ENCODE peak calls at places on chromosomes 6 and 20, in seven cellular contexts. M is psoas muscle; Z is aorta; L is fibroblast of pulmonary artery; W is brain microvascular endothelial cell; R is upper lobe of right lung; B is CD8-positive, alpha-beta T cell. O is an unnamed sample.

GRCh38 chr6:27839303-27840081 is 72.7 kb downstream of the OR2B2 start:
- DNase-seq in M (peak), Z (peak), L (peak), W (peak), R (no peak), B (peak), O (no peak)

GRCh38 chr20:63740501-63741353 is 1.2 kb downstream of the SLC2A4RG start:
- DNase-seq in M (peak), Z (peak), L (peak), W (peak), R (peak), B (peak), O (peak)

GRCh38 chr20:39524371-39524911 is 562.3 kb downstream of the DHX35 start:
- DNase-seq in M (no peak), Z (no peak), L (no peak), W (no peak), R (no peak), B (no peak), O (no peak)

GRCh38 chr6:15751721-15752350 is 89.0 kb upstream of the DTNBP1 start:
- DNase-seq in M (no peak), Z (no peak), L (no peak), W (no peak), R (no peak), B (no peak), O (no peak)

GRCh38 chr6:53717571-53717970 is 52.0 kb upstream of the KLHL31 start:
- DNase-seq in M (no peak), Z (no peak), L (no peak), W (no peak), R (no peak), B (no peak), O (no peak)

GRCh38 chr6:62441182-62441581 is 155.2 kb upstream of the KHDRBS2 start:
- DNase-seq in M (no peak), Z (no peak), L (no peak), W (no peak), R (no peak), B (no peak), O (no peak)

GRCh38 chr6:10190042-10190441 is 224.8 kb downstream of the TFAP2A start:
- DNase-seq in M (no peak), Z (no peak), L (no peak), W (no peak), R (no peak), B (no peak), O (no peak)

GRCh38 chr20:43699941-43700565 is 26.7 kb downstream of the GTSF1L start:
- DNase-seq in M (no peak), Z (no peak), L (no peak), W (no peak), R (no peak), B (no peak), O (no peak)

GRCh38 chr20:15708984-15709598 is 864.2 kb downstream of the KIF16B start:
- DNase-seq in M (peak), Z (peak), L (peak), W (no peak), R (peak), B (peak), O (no peak)

GRCh38 chr6:20877008-20877937 is 343.0 kb downstream of the CDKAL1 start:
- DNase-seq in M (peak), Z (peak), L (peak), W (peak), R (peak), B (no peak), O (peak)

GRCh38 chr6:160132297-160132637 is 10.7 kb downstream of the SLC22A1 start:
- DNase-seq in M (no peak), Z (no peak), L (no peak), W (no peak), R (no peak), B (no peak), O (no peak)

GRCh38 chr20:2333821-2334220 is 38.0 kb downstream of the TGM3 start:
- DNase-seq in M (no peak), Z (no peak), L (no peak), W (no peak), R (no peak), B (no peak), O (no peak)

GRCh38 chr6:107124934-107125348 is 9.6 kb upstream of the BEND3 start:
- DNase-seq in M (no peak), Z (no peak), L (no peak), W (no peak), R (no peak), B (no peak), O (no peak)

GRCh38 chr20:24492031-24492607 is 22.7 kb downstream of the SYNDIG1 start:
- DNase-seq in M (no peak), Z (no peak), L (no peak), W (no peak), R (no peak), B (no peak), O (no peak)

GRCh38 chr20:2703716-2704475 is 11.3 kb downstream of the EBF4 start:
- DNase-seq in M (no peak), Z (no peak), L (no peak), W (no peak), R (no peak), B (no peak), O (no peak)

GRCh38 chr6:147061152-147061551 is 143.1 kb upstream of the STXBP5 start:
- DNase-seq in M (no peak), Z (no peak), L (no peak), W (no peak), R (no peak), B (no peak), O (no peak)

GRCh38 chr6:28154357-28154756 is 12.7 kb downstream of the ZKSCAN8 start:
- DNase-seq in M (no peak), Z (no peak), L (no peak), W (no peak), R (no peak), B (no peak), O (no peak)

GRCh38 chr20:46065006-46065405 is 24.8 kb downstream of the NCOA5 start:
- DNase-seq in M (no peak), Z (no peak), L (no peak), W (no peak), R (no peak), B (no peak), O (no peak)

GRCh38 chr6:3229566-3230274 is 2.3 kb upstream of the TUBB2B start:
- DNase-seq in M (no peak), Z (no peak), L (no peak), W (no peak), R (no peak), B (no peak), O (no peak)

GRCh38 chr6:157571269-157571668 is 190.3 kb downstream of the ZDHHC14 start:
- DNase-seq in M (no peak), Z (no peak), L (no peak), W (no peak), R (no peak), B (no peak), O (no peak)

GRCh38 chr6:51060262-51060762 is 241.6 kb downstream of the TFAP2B start:
- DNase-seq in M (no peak), Z (no peak), L (no peak), W (no peak), R (no peak), B (no peak), O (no peak)

GRCh38 chr6:98976674-98977365 is 29.1 kb upstream of the FBXL4 start:
- DNase-seq in M (no peak), Z (no peak), L (no peak), W (no peak), R (no peak), B (no peak), O (no peak)

GRCh38 chr6:162379762-162380409 is 347.7 kb downstream of the PRKN start:
- DNase-seq in M (no peak), Z (no peak), L (no peak), W (peak), R (no peak), B (no peak), O (peak)

GRCh38 chr20:14925286-14925685 is 587.9 kb upstream of the FLRT3 start:
- DNase-seq in M (no peak), Z (no peak), L (peak), W (peak), R (no peak), B (no peak), O (peak)

GRCh38 chr20:59141818-59142581 is 21.6 kb upstream of the ZNF831 start:
- DNase-seq in M (no peak), Z (no peak), L (peak), W (no peak), R (no peak), B (no peak), O (no peak)

GRCh38 chr6:10759884-10760329 is 12.3 kb downstream of the TMEM14B start:
- DNase-seq in M (peak), Z (no peak), L (peak), W (peak), R (no peak), B (no peak), O (peak)

GRCh38 chr6:33278392-33278741 is 1.4 kb downstream of the B3GALT4 start:
- DNase-seq in M (no peak), Z (no peak), L (no peak), W (no peak), R (no peak), B (no peak), O (no peak)

GRCh38 chr20:38007526-38007925 is 25.7 kb downstream of the TTI1 start:
- DNase-seq in M (no peak), Z (no peak), L (no peak), W (no peak), R (no peak), B (no peak), O (no peak)

GRCh38 chr6:26155066-26155925 is 68.1 kb downstream of the HFE start:
- DNase-seq in M (peak), Z (no peak), L (no peak), W (no peak), R (peak), B (no peak), O (no peak)

GRCh38 chr20:13610205-13610604 is 28.5 kb downstream of the TASP1 start:
- DNase-seq in M (no peak), Z (no peak), L (no peak), W (no peak), R (no peak), B (no peak), O (no peak)

GRCh38 chr6:130928993-130929678 is 101.9 kb downstream of the SMLR1 start:
- DNase-seq in M (no peak), Z (no peak), L (peak), W (peak), R (no peak), B (no peak), O (peak)

GRCh38 chr6:83053678-83054077 is 12.0 kb downstream of the UBE3D start:
- DNase-seq in M (no peak), Z (no peak), L (no peak), W (no peak), R (no peak), B (no peak), O (no peak)

GRCh38 chr20:51800132-51800721 is 2.1 kb downstream of the SALL4 start:
- DNase-seq in M (peak), Z (no peak), L (peak), W (no peak), R (peak), B (peak), O (no peak)

GRCh38 chr6:52389626-52390360 is 27.8 kb downstream of the PAQR8 start:
- DNase-seq in M (peak), Z (peak), L (peak), W (peak), R (peak), B (peak), O (peak)

GRCh38 chr20:44692932-44693476 is 22.2 kb upstream of the CCN5 start:
- DNase-seq in M (peak), Z (peak), L (peak), W (peak), R (no peak), B (no peak), O (peak)

GRCh38 chr6:29964553-29964903 is 22.2 kb downstream of the HLA-A start:
- DNase-seq in M (no peak), Z (no peak), L (no peak), W (no peak), R (no peak), B (no peak), O (no peak)

GRCh38 chr6:29967379-29968010 is 25.2 kb downstream of the HLA-A start:
- DNase-seq in M (no peak), Z (no peak), L (no peak), W (no peak), R (no peak), B (no peak), O (no peak)

GRCh38 chr6:29968130-29968529 is 25.8 kb downstream of the HLA-A start:
- DNase-seq in M (no peak), Z (no peak), L (peak), W (no peak), R (no peak), B (no peak), O (no peak)

GRCh38 chr6:29965873-29966601 is 23.7 kb downstream of the HLA-A start:
- DNase-seq in M (peak), Z (peak), L (peak), W (no peak), R (peak), B (peak), O (no peak)

DNA sequence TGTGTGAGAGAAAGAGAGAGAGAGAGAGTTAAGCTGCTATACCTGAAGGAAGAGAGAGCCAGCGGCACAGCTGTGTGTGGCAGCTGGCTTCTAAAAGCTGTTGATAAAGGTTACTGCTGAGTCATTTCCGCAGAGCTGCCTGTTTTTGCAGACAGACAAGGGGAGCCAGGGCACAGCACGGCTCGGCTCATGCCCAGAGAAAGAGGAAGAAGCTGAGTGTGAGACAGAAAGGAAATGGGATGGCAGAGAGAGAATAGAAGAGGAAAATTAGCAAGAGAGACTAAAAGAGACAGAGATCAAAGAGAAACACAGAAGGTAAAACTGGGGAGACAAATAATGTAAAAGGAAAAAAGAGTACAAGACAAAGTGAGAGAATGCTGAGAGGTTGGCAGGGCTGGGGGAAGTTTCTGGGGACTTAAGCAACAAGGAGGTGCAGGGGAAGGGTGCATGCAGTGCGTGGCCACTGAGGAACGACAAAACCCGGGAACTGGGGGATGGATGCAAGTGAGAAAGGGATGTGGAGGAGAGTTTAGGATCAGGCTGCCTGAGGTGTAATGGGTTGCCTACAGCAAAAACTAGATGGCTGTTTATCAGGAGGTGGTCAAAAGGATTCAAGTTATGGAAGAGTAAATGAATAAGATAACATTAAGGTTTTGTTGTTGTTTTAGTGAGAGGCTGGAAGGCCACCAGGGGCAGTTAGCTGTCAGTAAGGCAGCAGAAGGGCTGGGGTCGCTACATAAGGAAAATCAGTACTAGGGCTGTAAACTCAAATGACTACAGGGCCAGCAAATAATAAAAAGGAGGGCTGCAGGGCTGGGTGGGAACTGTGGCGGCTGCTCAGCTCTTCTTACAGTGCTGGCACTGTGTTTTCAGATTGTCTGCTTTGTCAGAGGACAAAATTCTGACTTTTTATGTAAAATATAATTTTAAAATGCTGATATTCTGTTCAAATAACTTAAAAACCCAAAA is 22.9 kb downstream of the HLA-A start:
- DNase-seq in M (peak), Z (peak), L (peak), W (peak), R (peak), B (peak), O (peak)
- H3K4me3 ChIP-seq in M (peak), Z (peak), L (peak), W (peak), R (peak), B (peak), O (peak)

GRCh38 chr6:85640806-85641205 is 1.9 kb downstream of the SYNCRIP start:
- DNase-seq in M (no peak), Z (no peak), L (no peak), W (no peak), R (no peak), B (no peak), O (no peak)
- H3K4me3 ChIP-seq in M (peak), Z (peak), L (peak), W (peak), R (peak), B (peak), O (peak)

GRCh38 chr6:166673309-166673708 is 46.3 kb upstream of the RPS6KA2 start:
- DNase-seq in M (no peak), Z (no peak), L (no peak), W (no peak), R (no peak), B (no peak), O (no peak)
- H3K4me3 ChIP-seq in M (no peak), Z (no peak), L (no peak), W (no peak), R (no peak), B (no peak), O (no peak)

GRCh38 chr20:57627972-57628650 is 7.9 kb upstream of the ZBP1 start:
- DNase-seq in M (no peak), Z (peak), L (peak), W (peak), R (peak), B (peak), O (peak)
- H3K4me3 ChIP-seq in M (no peak), Z (no peak), L (no peak), W (no peak), R (peak), B (peak), O (no peak)

O was measured in skeletal muscle cell.